ENCODE peak calls at places on chromosomes 13 and 19, in nine cellular contexts. H, C, K, F, D, M, O, A and Q are unnamed samples.

GRCh38 chr13:80235131-80235530 is 105.8 kb downstream of the SPRY2 start:
- DNase-seq in H (no peak), C (no peak), K (no peak), F (peak; percentile 3), D (no peak), M (no peak), O (no peak), A (peak; percentile 39), Q (no peak)

GRCh38 chr13:25581351-25581750 is 209.6 kb downstream of the ATP8A2 start:
- DNase-seq in H (no peak), C (no peak), K (no peak), F (no peak), D (no peak), M (no peak), O (no peak), A (no peak), Q (no peak)

GRCh38 chr19:39506944-39507714 is 7.8 kb upstream of the SELENOV start:
- DNase-seq in H (no peak), C (peak; percentile 50), K (peak; percentile 59), F (no peak), D (no peak), M (no peak), O (no peak), A (peak; percentile 39), Q (no peak)

GRCh38 chr13:76610819-76611415 is 275.3 kb downstream of the KCTD12 start:
- DNase-seq in H (no peak), C (no peak), K (no peak), F (no peak), D (no peak), M (no peak), O (no peak), A (no peak), Q (no peak)

GRCh38 chr19:18362934-18363542 is 22.6 kb downstream of the PGPEP1 start:
- DNase-seq in H (no peak), C (no peak), K (no peak), F (no peak), D (no peak), M (no peak), O (no peak), A (no peak), Q (no peak)

GRCh38 chr19:53132231-53132991 is at the start of gene ZNF415:
- DNase-seq in H (peak; percentile 82), C (no peak), K (peak; percentile 86), F (peak; percentile 91), D (peak; percentile 87), M (peak; percentile 87), O (peak; percentile 85), A (peak; percentile 76), Q (no peak)

GRCh38 chr13:109309625-109310363 is 476.6 kb downstream of the IRS2 start:
- DNase-seq in H (no peak), C (no peak), K (no peak), F (peak; percentile 74), D (no peak), M (no peak), O (no peak), A (peak; percentile 6), Q (no peak)

GRCh38 chr19:35549174-35549788 is 3.9 kb downstream of the TMEM147 start:
- DNase-seq in H (peak; percentile 35), C (peak; percentile 24), K (no peak), F (peak; percentile 83), D (no peak), M (no peak), O (peak; percentile 63), A (peak; percentile 82), Q (no peak)

DNA sequence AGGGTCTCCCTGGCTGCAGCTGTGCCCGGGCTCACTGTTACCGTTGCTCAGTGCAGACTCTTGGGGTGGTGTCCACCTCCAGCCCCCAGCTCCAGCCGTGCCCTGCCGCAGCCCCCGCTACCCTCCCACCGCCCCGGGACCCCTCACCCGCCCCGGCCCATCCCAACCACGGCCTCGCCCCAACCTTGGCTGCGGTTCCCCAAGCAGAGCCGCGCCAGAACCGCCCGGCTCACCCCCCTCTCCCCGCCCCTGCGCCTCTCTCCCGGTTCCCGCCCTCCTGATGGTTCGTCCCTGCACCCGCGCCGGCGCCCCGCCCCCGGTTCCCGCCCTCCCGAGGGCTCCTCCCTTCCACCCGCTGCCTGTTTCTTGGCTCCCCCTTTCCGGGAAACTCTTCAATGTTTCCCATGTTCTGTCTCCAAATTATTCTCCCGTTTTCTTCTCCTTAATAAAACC is 40.3 kb downstream of the ANKRD10 start:
- DNase-seq in H (peak; percentile 91), C (no peak), K (peak; percentile 91), F (peak; percentile 88), D (peak; percentile 89), M (peak; percentile 93), O (peak; percentile 84), A (peak; percentile 72), Q (no peak)
- H3K27ac ChIP-seq in H (peak overlapping the region; percentile 52), C (no peak overlapping the region), K (no peak overlapping the region), F (no peak overlapping the region), D (no peak overlapping the region), M (no peak overlapping the region), O (no peak overlapping the region), A (no peak overlapping the region), Q (no peak overlapping the region)

GRCh38 chr19:11179716-11180297 is 17.5 kb downstream of the KANK2 start:
- DNase-seq in H (no peak), C (no peak), K (no peak), F (no peak), D (no peak), M (no peak), O (no peak), A (peak; percentile 49), Q (no peak)
- H3K27ac ChIP-seq in H (peak overlapping the region; percentile 99), C (no peak overlapping the region), K (no peak overlapping the region), F (no peak overlapping the region), D (peak overlapping the region; percentile 69), M (peak overlapping the region; percentile 82), O (no peak overlapping the region), A (no peak overlapping the region), Q (no peak overlapping the region)

GRCh38 chr19:15431396-15432017 is 12.7 kb upstream of the AKAP8L start:
- DNase-seq in H (no peak), C (no peak), K (no peak), F (no peak), D (no peak), M (no peak), O (no peak), A (no peak), Q (no peak)

GRCh38 chr19:15430526-15431120 is 11.8 kb upstream of the AKAP8L start:
- DNase-seq in H (no peak), C (no peak), K (no peak), F (no peak), D (no peak), M (no peak), O (no peak), A (no peak), Q (no peak)

GRCh38 chr19:15432629-15433518 is 14.1 kb upstream of the AKAP8L start:
- DNase-seq in H (peak; percentile 94), C (peak; percentile 54), K (peak; percentile 94), F (peak; percentile 91), D (peak; percentile 95), M (peak; percentile 93), O (peak; percentile 95), A (peak; percentile 85), Q (peak; percentile 44)

GRCh38 chr19:15433519-15434069 is 14.8 kb upstream of the AKAP8L start:
- DNase-seq in H (no peak), C (no peak), K (no peak), F (no peak), D (no peak), M (no peak), O (no peak), A (no peak), Q (no peak)

DNA sequence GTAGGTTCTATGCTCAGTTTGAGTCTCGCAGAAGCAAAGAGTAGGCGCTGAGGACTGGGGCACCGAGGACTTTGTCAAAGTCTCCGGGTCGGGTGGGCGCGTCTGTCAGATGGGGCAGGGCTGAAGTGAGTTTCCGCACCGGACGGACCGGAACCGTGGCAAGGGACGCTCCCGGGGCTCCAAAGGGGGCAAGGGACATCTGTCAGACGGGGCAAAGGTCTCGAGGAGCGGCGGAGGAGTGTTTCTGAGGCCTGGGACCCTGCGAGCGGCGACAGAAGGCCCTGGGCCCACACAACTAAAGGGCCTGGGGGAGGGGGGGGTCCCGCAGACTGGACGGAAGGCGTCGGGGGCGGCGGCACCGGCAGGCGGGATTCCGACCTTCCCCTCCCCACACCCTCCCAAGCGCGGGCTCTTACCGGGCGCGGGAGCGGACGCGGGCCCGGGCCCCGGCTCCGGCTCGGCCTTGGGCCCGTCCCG is 13.3 kb upstream of the AKAP8L start:
- DNase-seq in H (no peak), C (no peak), K (no peak), F (no peak), D (no peak), M (no peak), O (peak; percentile 42), A (peak; percentile 40), Q (no peak)
- H3K27ac ChIP-seq in H (peak overlapping the region; percentile 88), C (peak overlapping the region; percentile 34), K (peak overlapping the region; percentile 45), F (no peak overlapping the region), D (peak overlapping the region; percentile 47), M (peak overlapping the region; percentile 65), O (peak overlapping the region; percentile 86), A (peak overlapping the region; percentile 60), Q (peak overlapping the region; percentile 22)

GRCh38 chr13:106101201-106101600 is 434.3 kb downstream of the EFNB2 start:
- DNase-seq in H (no peak), C (no peak), K (no peak), F (no peak), D (no peak), M (no peak), O (no peak), A (no peak), Q (no peak)

GRCh38 chr13:106103779-106104178 is 431.7 kb downstream of the EFNB2 start:
- DNase-seq in H (no peak), C (no peak), K (no peak), F (no peak), D (no peak), M (no peak), O (no peak), A (peak; percentile 58), Q (no peak)

GRCh38 chr13:106102776-106103175 is 432.7 kb downstream of the EFNB2 start:
- DNase-seq in H (no peak), C (no peak), K (no peak), F (no peak), D (no peak), M (no peak), O (no peak), A (no peak), Q (no peak)

GRCh38 chr13:106105153-106105552 is 430.3 kb downstream of the EFNB2 start:
- DNase-seq in H (no peak), C (peak; percentile 61), K (no peak), F (no peak), D (no peak), M (no peak), O (no peak), A (no peak), Q (peak; percentile 56)

DNA sequence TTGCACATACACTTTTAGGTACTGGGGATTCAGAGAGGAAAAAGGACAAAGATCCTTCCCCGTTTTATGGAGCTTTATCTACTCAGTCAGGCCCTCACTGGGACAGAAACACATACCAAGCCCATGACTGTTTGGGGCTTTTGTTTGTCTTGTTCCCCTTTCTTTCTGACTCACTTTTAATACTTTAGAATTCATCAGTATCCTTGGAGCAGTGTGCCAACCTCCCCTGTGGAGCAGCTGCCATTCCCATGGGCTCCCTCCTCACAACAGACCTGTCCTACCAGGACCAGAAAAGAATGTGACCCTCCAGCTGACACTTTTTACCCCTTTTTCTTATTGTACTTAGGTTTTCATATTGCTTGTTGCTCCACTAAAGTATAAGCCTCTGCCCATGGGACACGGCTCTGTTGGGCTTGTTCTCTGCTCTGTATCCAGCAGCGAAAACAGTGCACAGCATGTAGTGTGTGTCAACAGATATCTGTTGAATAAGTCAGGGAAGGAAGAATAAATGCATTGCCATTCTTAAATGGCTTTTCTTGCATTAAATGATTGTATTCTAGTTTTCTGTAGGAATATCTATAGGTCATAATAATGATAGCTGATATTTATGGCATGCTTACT is 431.1 kb downstream of the EFNB2 start:
- DNase-seq in H (no peak), C (peak; percentile 77), K (no peak), F (no peak), D (no peak), M (no peak), O (no peak), A (peak; percentile 61), Q (peak; percentile 59)
- H3K27ac ChIP-seq in H (no peak overlapping the region), C (peak overlapping the region; percentile 67), K (no peak overlapping the region), F (no peak overlapping the region), D (no peak overlapping the region), M (no peak overlapping the region), O (no peak overlapping the region), A (no peak overlapping the region), Q (peak overlapping the region; percentile 85)